ENCODE peak calls at places on chromosomes 12 and 14, in ten cellular contexts. A, B, U, D, T, V, C, R, P and W are unnamed samples.

GRCh38 chr14:51807355-51807754 is 53.1 kb upstream of the GNG2 start:
- DNase-seq in A (no peak), B (no peak), U (no peak), D (no peak), T (no peak), V (no peak), C (peak; percentile 42), R (no peak), P (no peak), W (no peak)

GRCh38 chr14:77988966-77989365 is 181.2 kb upstream of the NRXN3 start:
- DNase-seq in A (peak; percentile 13), B (no peak), U (no peak), D (no peak), T (no peak), V (no peak), C (no peak), R (peak; percentile 21), P (peak; percentile 46), W (no peak)

GRCh38 chr12:66678640-66679268 is at the start of gene GRIP1:
- DNase-seq in A (no peak), B (no peak), U (no peak), D (no peak), T (no peak), V (no peak), C (no peak), R (no peak), P (no peak), W (no peak)

GRCh38 chr12:13208533-13209278 is 12.2 kb downstream of the EMP1 start:
- DNase-seq in A (peak; percentile 67), B (no peak), U (no peak), D (no peak), T (peak; percentile 54), V (no peak), C (no peak), R (no peak), P (no peak), W (no peak)

GRCh38 chr12:53258541-53259539 is 9.3 kb upstream of the ESPL1 start:
- DNase-seq in A (no peak), B (no peak), U (no peak), D (no peak), T (no peak), V (no peak), C (no peak), R (no peak), P (no peak), W (peak; percentile 9)

GRCh38 chr12:59904874-59905521 is 309.2 kb downstream of the SLC16A7 start:
- DNase-seq in A (no peak), B (no peak), U (no peak), D (no peak), T (no peak), V (no peak), C (no peak), R (no peak), P (no peak), W (no peak)

GRCh38 chr14:99524804-99525698 is 43.8 kb downstream of the CCNK start:
- DNase-seq in A (peak; percentile 62), B (peak; percentile 60), U (no peak), D (no peak), T (peak; percentile 69), V (no peak), C (no peak), R (no peak), P (no peak), W (peak; percentile 55)

GRCh38 chr12:117189725-117190209 is 503 bp downstream of the FBXO21 start:
- DNase-seq in A (peak; percentile 41), B (peak; percentile 31), U (no peak), D (peak; percentile 33), T (peak; percentile 52), V (peak; percentile 57), C (peak; percentile 25), R (no peak), P (peak; percentile 21), W (peak; percentile 68)

GRCh38 chr14:59939828-59940227 is 19.9 kb downstream of the LRRC9 start:
- DNase-seq in A (no peak), B (no peak), U (no peak), D (no peak), T (no peak), V (no peak), C (no peak), R (no peak), P (no peak), W (no peak)

GRCh38 chr14:77041837-77042557 is 13.5 kb upstream of the IRF2BPL start:
- DNase-seq in A (no peak), B (peak; percentile 52), U (no peak), D (peak; percentile 75), T (peak; percentile 59), V (no peak), C (peak; percentile 80), R (peak; percentile 89), P (peak; percentile 76), W (peak; percentile 67)

GRCh38 chr12:56071648-56072047 is 8.3 kb upstream of the ERBB3 start:
- DNase-seq in A (no peak), B (no peak), U (no peak), D (no peak), T (no peak), V (no peak), C (no peak), R (no peak), P (no peak), W (peak; percentile 12)

GRCh38 chr12:132432721-132433577 is 57.0 kb upstream of the FBRSL1 start:
- DNase-seq in A (no peak), B (no peak), U (no peak), D (no peak), T (peak; percentile 64), V (no peak), C (no peak), R (no peak), P (no peak), W (no peak)
- TF ChIP-seq CTCF in A (no peak), B (no peak), U (no peak), D (no peak), T (no peak), V (no peak), C (no peak), R (no peak), P (no peak), W (no peak)

GRCh38 chr12:22759769-22760674 is 135.1 kb downstream of the ETNK1 start:
- DNase-seq in A (no peak), B (no peak), U (no peak), D (peak; percentile 36), T (no peak), V (no peak), C (no peak), R (no peak), P (no peak), W (no peak)
- H3K27ac ChIP-seq in A (no peak overlapping the region), B (no peak overlapping the region), U (no peak overlapping the region), D (peak overlapping the region; percentile 20), T (no peak overlapping the region), V (peak overlapping the region; percentile 26), C (peak overlapping the region; percentile 24), R (peak overlapping the region; percentile 39), P (no peak overlapping the region), W (no peak overlapping the region)

GRCh38 chr12:88057994-88058718 is 29.0 kb upstream of the C12orf50 start:
- DNase-seq in A (no peak), B (no peak), U (no peak), D (no peak), T (no peak), V (no peak), C (no peak), R (no peak), P (peak; percentile 16), W (no peak)

GRCh38 chr12:88056571-88056970 is 27.4 kb upstream of the C12orf50 start:
- DNase-seq in A (no peak), B (no peak), U (no peak), D (no peak), T (no peak), V (no peak), C (no peak), R (no peak), P (no peak), W (no peak)

DNA sequence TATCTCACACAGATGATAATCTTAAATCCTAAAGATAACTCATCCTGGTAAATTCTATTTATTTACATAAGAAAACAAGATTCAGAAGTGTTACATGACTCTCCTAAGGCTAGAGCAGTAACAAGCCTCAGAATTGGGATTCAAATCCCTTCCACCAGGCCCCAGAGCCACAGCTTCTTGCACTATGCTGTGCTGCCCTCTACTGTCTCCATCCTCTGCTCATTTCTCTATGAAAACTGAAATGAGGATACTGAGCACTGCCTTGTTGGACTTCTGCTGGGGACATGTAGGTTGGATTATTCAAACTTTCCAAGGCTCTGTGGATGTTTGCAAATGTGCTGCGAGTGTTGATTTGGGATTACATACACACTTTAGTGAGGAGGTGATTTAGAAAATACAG is 23.5 kb upstream of the C12orf50 start:
- DNase-seq in A (peak; percentile 71), B (no peak), U (no peak), D (no peak), T (peak; percentile 42), V (no peak), C (no peak), R (no peak), P (no peak), W (no peak)
- TF ChIP-seq CTCF in A (peak; percentile 69), B (peak; percentile 21), U (peak; percentile 76), D (no peak), T (peak; percentile 52), V (peak; percentile 17), C (no peak), R (no peak), P (peak; percentile 46), W (peak; percentile 41)

DNA sequence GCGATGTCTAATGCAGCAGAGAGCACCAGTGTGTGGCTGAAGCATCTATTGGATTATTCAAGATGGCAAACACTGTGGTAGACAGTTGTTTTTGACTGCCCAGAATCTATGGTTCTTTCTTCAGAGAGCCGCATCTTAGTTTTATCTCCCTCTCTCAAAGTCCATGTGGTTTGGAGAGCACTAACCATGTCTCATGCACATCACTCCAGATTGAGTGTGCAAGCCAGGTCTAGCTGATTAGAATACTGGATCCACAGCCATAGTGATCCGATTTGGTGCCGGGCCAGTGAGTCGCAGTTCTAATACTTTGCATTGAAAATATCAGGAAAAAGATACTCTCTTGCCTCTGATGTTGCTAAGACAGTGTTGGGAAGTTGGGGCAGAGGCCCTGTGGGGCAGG is 4.6 kb upstream of the SBNO1 start:
- DNase-seq in A (no peak), B (no peak), U (no peak), D (no peak), T (no peak), V (no peak), C (no peak), R (peak; percentile 4), P (no peak), W (no peak)
- H3K27ac ChIP-seq in A (no peak overlapping the region), B (no peak overlapping the region), U (no peak overlapping the region), D (no peak overlapping the region), T (no peak overlapping the region), V (no peak overlapping the region), C (peak overlapping the region; percentile 9), R (no peak overlapping the region), P (no peak overlapping the region), W (no peak overlapping the region)

GRCh38 chr14:50559990-50560928 is at the start of gene ATL1:
- DNase-seq in A (peak; percentile 70), B (peak; percentile 68), U (no peak), D (peak; percentile 72), T (peak; percentile 80), V (peak; percentile 82), C (peak; percentile 70), R (peak; percentile 49), P (peak; percentile 74), W (peak; percentile 92)
- TF ChIP-seq CTCF in A (no peak), B (no peak), U (no peak), D (no peak), T (no peak), V (no peak), C (no peak), R (no peak), P (no peak), W (no peak)